ENCODE peak calls at places on chromosomes 7 and 10, in nine cellular contexts. K is cardiac muscle cell; P is posterior vena cava; R is H54; J is activated T-cell treated with anti-CD3 and anti-CD28 coated beads, Interleukin-2, amount 50 U/mL, for 72 hours; N is T-cell; U is HT1080; V is stomach; H is AG04450. L is an unnamed sample.

GRCh38 chr7:131071786-131072504 is 255.7 kb upstream of the MKLN1 start:
- DNase-seq in N (no peak), P (peak), R (no peak), J (peak), V (peak), K (peak), U (peak), H (no peak), L (no peak)

GRCh38 chr10:92880233-92880861 is 32.0 kb downstream of the EXOC6 start:
- DNase-seq in K (peak), P (no peak), V (no peak), N (no peak), U (peak), J (peak), R (no peak), H (peak), L (peak)

GRCh38 chr7:6271091-6271658 is 1.2 kb downstream of the CYTH3 start:
- DNase-seq in J (peak), U (peak), P (peak), N (peak), K (peak), R (peak), H (no peak), V (peak), L (peak)

GRCh38 chr10:1440897-1441296 is 296.4 kb downstream of the ADARB2 start:
- DNase-seq in V (no peak), H (no peak), P (no peak), J (no peak), R (no peak), N (no peak), K (no peak), U (no peak), L (no peak)

GRCh38 chr10:130179640-130180039 is 43.4 kb downstream of the GLRX3 start:
- DNase-seq in N (peak), R (no peak), V (no peak), K (peak), J (peak), U (peak), P (no peak), H (peak), L (peak)

GRCh38 chr10:21363753-21364104 is 161.8 kb downstream of the SKIDA1 start:
- DNase-seq in H (no peak), P (no peak), K (no peak), J (no peak), V (no peak), R (no peak), N (no peak), U (no peak), L (no peak)

GRCh38 chr10:21022821-21023220 is 125.7 kb upstream of the NEBL start:
- DNase-seq in R (no peak), U (no peak), P (no peak), J (no peak), N (no peak), V (no peak), K (peak), H (no peak), L (no peak)

GRCh38 chr7:67375427-67375826 is 378.8 kb downstream of the TYW1 start:
- DNase-seq in R (no peak), U (no peak), J (no peak), P (no peak), K (no peak), V (no peak), N (no peak), H (no peak), L (no peak)

GRCh38 chr7:746074-747061 is 19.3 kb upstream of the PRKAR1B start:
- DNase-seq in N (no peak), P (peak), R (no peak), H (no peak), J (no peak), U (no peak), K (no peak), V (no peak), L (no peak)

GRCh38 chr7:43653891-43654504 is 71.1 kb downstream of the STK17A start:
- DNase-seq in P (no peak), J (no peak), N (no peak), H (no peak), K (no peak), V (no peak), U (no peak), R (no peak), L (no peak)

GRCh38 chr10:100744980-100745881 is at the start of gene PAX2:
- DNase-seq in R (no peak), H (no peak), K (no peak), J (no peak), U (no peak), V (no peak), N (no peak), P (no peak), L (no peak)

GRCh38 chr10:104577171-104577570 is 63.9 kb upstream of the SORCS3 start:
- DNase-seq in U (no peak), H (no peak), P (no peak), R (no peak), N (no peak), J (no peak), K (no peak), V (no peak), L (no peak)

GRCh38 chr7:70684173-70684572 is 447.8 kb upstream of the GALNT17 start:
- DNase-seq in H (no peak), U (no peak), N (no peak), K (no peak), P (no peak), J (no peak), V (no peak), R (no peak), L (no peak)

GRCh38 chr10:129771024-129771423 is 193.1 kb downstream of the EBF3 start:
- DNase-seq in P (peak), K (no peak), J (no peak), V (peak), U (no peak), N (no peak), R (no peak), H (no peak), L (no peak)

GRCh38 chr10:101397140-101397539 is 43.2 kb downstream of the BTRC start:
- DNase-seq in V (no peak), P (no peak), R (peak), N (peak), H (peak), U (peak), K (peak), J (peak), L (peak)

GRCh38 chr7:958221-959200 is 4.0 kb upstream of the ADAP1 start:
- DNase-seq in K (no peak), P (peak), R (no peak), U (no peak), N (no peak), J (no peak), H (no peak), V (no peak), L (no peak)